ENCODE peak calls at places on chromosomes 6 and 20, in five cellular contexts. V is H9, W is neural progenitor cell, G is colonic mucosa, A is GM23248. Q is an unnamed sample.

GRCh38 chr20:10672579-10673127 is 1.1 kb downstream of the JAG1 start:
- DNase-seq in V (no peak), W (peak), G (peak), A (peak), Q (peak)

GRCh38 chr20:35503841-35504460 is 25.5 kb downstream of the C20orf173 start:
- DNase-seq in V (no peak), W (no peak), G (no peak), A (no peak), Q (no peak)

GRCh38 chr6:95439741-95440140 is 137.6 kb upstream of the MANEA start:
- DNase-seq in V (no peak), W (no peak), G (no peak), A (no peak), Q (no peak)

GRCh38 chr6:19988555-19988954 is 151.4 kb downstream of the ID4 start:
- DNase-seq in V (no peak), W (peak), G (no peak), A (peak), Q (peak)

GRCh38 chr6:119676971-119677370 is 327.4 kb upstream of the MAN1A1 start:
- DNase-seq in V (no peak), W (no peak), G (no peak), A (no peak), Q (peak)

GRCh38 chr6:33936911-33937310 is 133.1 kb upstream of the MLN start:
- DNase-seq in V (no peak), W (no peak), G (no peak), A (no peak), Q (no peak)

GRCh38 chr6:161414180-161414579 is 140.3 kb upstream of the AGPAT4 start:
- DNase-seq in V (no peak), W (no peak), G (no peak), A (no peak), Q (no peak)

GRCh38 chr6:48281217-48281616 is 170.2 kb upstream of the PTCHD4 start:
- DNase-seq in V (no peak), W (no peak), G (no peak), A (no peak), Q (no peak)

GRCh38 chr6:165484178-165484889 is 174.9 kb upstream of the C6orf118 start:
- DNase-seq in V (peak), W (peak), G (no peak), A (no peak), Q (no peak)

GRCh38 chr6:161828355-161828754 is 554.5 kb upstream of the AGPAT4 start:
- DNase-seq in V (no peak), W (no peak), G (no peak), A (no peak), Q (no peak)

GRCh38 chr6:12328701-12329100 is 38.5 kb downstream of the EDN1 start:
- DNase-seq in V (no peak), W (no peak), G (no peak), A (peak), Q (peak)

GRCh38 chr6:27758471-27758870 is 153.7 kb downstream of the OR2B2 start:
- DNase-seq in V (no peak), W (peak), G (no peak), A (no peak), Q (no peak)

GRCh38 chr20:61185841-61186601 is 66.0 kb upstream of the CDH4 start:
- DNase-seq in V (no peak), W (no peak), G (no peak), A (peak), Q (peak)
- H3K9ac ChIP-seq in V (no peak), W (no peak), G (no peak), A (no peak), Q (no peak)

DNA sequence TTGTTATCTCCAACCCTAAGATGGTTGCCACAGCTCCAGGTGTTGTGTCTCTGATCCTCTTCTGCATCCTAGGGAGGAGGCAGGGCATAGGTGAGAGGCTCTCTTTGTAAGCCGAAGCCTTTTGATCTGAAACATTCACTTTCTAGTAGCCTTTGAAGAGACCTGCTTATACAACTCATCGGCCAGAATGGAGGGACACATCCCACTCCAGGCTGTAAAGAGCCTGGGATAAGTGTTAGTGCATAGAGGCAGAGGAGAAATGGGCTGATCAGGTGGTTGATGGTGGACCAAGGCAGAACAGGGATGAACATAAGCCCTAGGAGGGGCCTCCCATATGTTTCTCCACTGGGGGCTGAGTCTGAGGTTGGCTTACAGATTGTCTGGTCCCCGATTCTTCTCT is 137.1 kb upstream of the KCNG1 start:
- DNase-seq in V (no peak), W (no peak), G (no peak), A (no peak), Q (no peak)
- H3K9ac ChIP-seq in V (no peak), W (no peak), G (no peak), A (no peak), Q (no peak)

DNA sequence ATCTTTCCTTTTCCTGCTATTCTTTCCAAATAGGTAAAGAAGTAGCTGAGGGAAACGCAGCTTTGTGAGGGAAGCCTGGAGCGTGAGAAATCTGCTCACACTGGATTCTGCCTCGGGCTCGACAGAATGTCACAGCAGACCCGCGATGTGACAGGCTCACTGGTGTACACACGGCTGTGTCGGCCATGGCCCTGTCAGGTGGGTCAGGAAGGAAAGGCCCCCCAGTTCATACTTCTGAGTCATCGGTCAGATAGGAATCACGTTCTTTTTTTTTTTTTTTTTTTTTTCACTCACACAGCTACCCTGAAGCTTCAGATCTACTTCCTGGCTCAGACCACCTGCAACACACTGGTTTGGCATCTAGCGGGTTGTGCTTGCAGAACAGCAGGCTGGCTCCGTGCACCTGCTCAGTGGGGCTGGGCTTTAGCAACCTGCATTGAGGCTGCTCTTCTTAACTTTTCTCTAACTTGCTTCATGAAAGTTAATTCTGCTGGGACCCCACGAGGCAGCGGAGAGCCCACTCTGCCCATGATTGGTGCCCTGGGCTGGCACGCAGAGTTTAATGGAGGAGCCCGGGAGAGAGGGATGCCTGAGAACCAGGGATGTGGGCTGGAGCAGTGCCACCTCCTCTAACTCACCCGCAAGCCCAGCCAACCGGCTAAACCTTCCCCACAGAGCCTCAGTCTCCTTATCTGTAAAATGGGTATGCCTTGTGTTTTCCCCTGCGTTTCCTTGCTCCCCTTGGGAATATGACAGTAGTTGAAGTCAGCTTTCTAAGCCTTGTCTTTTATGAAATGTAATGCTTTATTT is 61.5 kb upstream of the FNDC1 start:
- DNase-seq in V (no peak), W (no peak), G (peak), A (no peak), Q (no peak)
- H3K9ac ChIP-seq in V (no peak), W (no peak), G (no peak), A (no peak), Q (no peak)

GRCh38 chr6:53926505-53926904 is 131.7 kb downstream of the LRRC1 start:
- DNase-seq in V (no peak), W (no peak), G (no peak), A (peak), Q (peak)
- H3K9ac ChIP-seq in V (no peak), W (no peak), G (no peak), A (no peak), Q (no peak)